ENCODE peak calls at places on chromosomes 13 and 19, in four cellular contexts. One of them, this sample, is unnamed.

GRCh38 chr13:110683203-110683883 is 22.6 kb downstream of the CARS2 start:
- DNase-seq in activated B cell treated with CpG ODN at 0.5 μM for 24 hours: no peak
- DNase-seq in iris pigment epithelial cell: peak
- DNase-seq in substantia nigra: no peak
- DNase-seq in this sample: no peak

GRCh38 chr19:18090545-18091216 is 3.9 kb upstream of the IL12RB1 start:
- DNase-seq in activated B cell treated with CpG ODN at 0.5 μM for 24 hours: no peak
- DNase-seq in iris pigment epithelial cell: peak
- DNase-seq in substantia nigra: no peak
- DNase-seq in this sample: no peak

GRCh38 chr13:49185264-49185663 is 34.9 kb upstream of the MLNR start:
- DNase-seq in activated B cell treated with CpG ODN at 0.5 μM for 24 hours: no peak
- DNase-seq in iris pigment epithelial cell: peak
- DNase-seq in substantia nigra: no peak
- DNase-seq in this sample: no peak

GRCh38 chr13:110699148-110700145 is 6.5 kb downstream of the CARS2 start:
- DNase-seq in activated B cell treated with CpG ODN at 0.5 μM for 24 hours: no peak
- DNase-seq in iris pigment epithelial cell: no peak
- DNase-seq in substantia nigra: no peak
- DNase-seq in this sample: no peak

GRCh38 chr19:33350538-33351309 is 22.8 kb upstream of the CEBPG start:
- DNase-seq in activated B cell treated with CpG ODN at 0.5 μM for 24 hours: no peak
- DNase-seq in iris pigment epithelial cell: peak
- DNase-seq in substantia nigra: no peak
- DNase-seq in this sample: no peak

GRCh38 chr13:109584844-109585361 is 201.5 kb downstream of the IRS2 start:
- DNase-seq in activated B cell treated with CpG ODN at 0.5 μM for 24 hours: no peak
- DNase-seq in iris pigment epithelial cell: peak
- DNase-seq in substantia nigra: no peak
- DNase-seq in this sample: no peak

GRCh38 chr13:67223024-67223423 is 7.1 kb downstream of the PCDH9 start:
- DNase-seq in activated B cell treated with CpG ODN at 0.5 μM for 24 hours: no peak
- DNase-seq in iris pigment epithelial cell: peak
- DNase-seq in substantia nigra: no peak
- DNase-seq in this sample: no peak

GRCh38 chr19:1373534-1374249 is 10.0 kb upstream of the NDUFS7 start:
- DNase-seq in activated B cell treated with CpG ODN at 0.5 μM for 24 hours: no peak
- DNase-seq in iris pigment epithelial cell: peak
- DNase-seq in substantia nigra: peak
- DNase-seq in this sample: no peak

GRCh38 chr19:53621885-53622710 is 9.7 kb upstream of the DPRX start:
- DNase-seq in activated B cell treated with CpG ODN at 0.5 μM for 24 hours: no peak
- DNase-seq in iris pigment epithelial cell: peak
- DNase-seq in substantia nigra: no peak
- DNase-seq in this sample: no peak

GRCh38 chr19:18266863-18267686 is 7.2 kb downstream of the IQCN start:
- DNase-seq in activated B cell treated with CpG ODN at 0.5 μM for 24 hours: no peak
- DNase-seq in iris pigment epithelial cell: no peak
- DNase-seq in substantia nigra: no peak
- DNase-seq in this sample: no peak

GRCh38 chr19:15154002-15154612 is 46.7 kb downstream of the NOTCH3 start:
- DNase-seq in activated B cell treated with CpG ODN at 0.5 μM for 24 hours: no peak
- DNase-seq in iris pigment epithelial cell: peak
- DNase-seq in substantia nigra: no peak
- DNase-seq in this sample: peak

GRCh38 chr13:25929816-25930215 is 122.0 kb downstream of the SHISA2 start:
- DNase-seq in activated B cell treated with CpG ODN at 0.5 μM for 24 hours: no peak
- DNase-seq in iris pigment epithelial cell: no peak
- DNase-seq in substantia nigra: no peak
- DNase-seq in this sample: no peak

GRCh38 chr13:44843403-44843802 is 145.9 kb downstream of the NUFIP1 start:
- DNase-seq in activated B cell treated with CpG ODN at 0.5 μM for 24 hours: no peak
- DNase-seq in iris pigment epithelial cell: peak
- DNase-seq in substantia nigra: no peak
- DNase-seq in this sample: no peak

GRCh38 chr19:13055213-13056051 is 47.2 kb downstream of the LYL1 start:
- DNase-seq in activated B cell treated with CpG ODN at 0.5 μM for 24 hours: no peak
- DNase-seq in iris pigment epithelial cell: peak
- DNase-seq in substantia nigra: peak
- DNase-seq in this sample: no peak

GRCh38 chr13:99496322-99497142 is 4.7 kb upstream of the TM9SF2 start:
- DNase-seq in activated B cell treated with CpG ODN at 0.5 μM for 24 hours: no peak
- DNase-seq in iris pigment epithelial cell: no peak
- DNase-seq in substantia nigra: peak
- DNase-seq in this sample: peak

GRCh38 chr13:88461272-88462009 is 790.3 kb downstream of the SLITRK5 start:
- DNase-seq in activated B cell treated with CpG ODN at 0.5 μM for 24 hours: no peak
- DNase-seq in iris pigment epithelial cell: no peak
- DNase-seq in substantia nigra: no peak
- DNase-seq in this sample: no peak

GRCh38 chr19:40553885-40554857 is 22.5 kb upstream of the SHKBP1 start:
- DNase-seq in activated B cell treated with CpG ODN at 0.5 μM for 24 hours: no peak
- DNase-seq in iris pigment epithelial cell: no peak
- DNase-seq in substantia nigra: no peak
- DNase-seq in this sample: no peak

GRCh38 chr13:109998808-109999528 is 212.6 kb upstream of the IRS2 start:
- DNase-seq in activated B cell treated with CpG ODN at 0.5 μM for 24 hours: no peak
- DNase-seq in iris pigment epithelial cell: peak
- DNase-seq in substantia nigra: no peak
- DNase-seq in this sample: no peak

GRCh38 chr19:47226426-47227346 is 4.3 kb downstream of the BBC3 start:
- DNase-seq in activated B cell treated with CpG ODN at 0.5 μM for 24 hours: peak
- DNase-seq in iris pigment epithelial cell: peak
- DNase-seq in substantia nigra: peak
- DNase-seq in this sample: peak

GRCh38 chr19:17086129-17086528 is 10.6 kb downstream of the MYO9B start:
- DNase-seq in activated B cell treated with CpG ODN at 0.5 μM for 24 hours: no peak
- DNase-seq in iris pigment epithelial cell: no peak
- DNase-seq in substantia nigra: peak
- DNase-seq in this sample: no peak

GRCh38 chr13:109397285-109397684 is 389.1 kb downstream of the IRS2 start:
- DNase-seq in activated B cell treated with CpG ODN at 0.5 μM for 24 hours: no peak
- DNase-seq in iris pigment epithelial cell: no peak
- DNase-seq in substantia nigra: no peak
- DNase-seq in this sample: no peak

GRCh38 chr19:40191836-40192646 is 815 bp downstream of the MAP3K10 start:
- DNase-seq in activated B cell treated with CpG ODN at 0.5 μM for 24 hours: peak
- DNase-seq in iris pigment epithelial cell: peak
- DNase-seq in substantia nigra: peak
- DNase-seq in this sample: peak

GRCh38 chr19:16922592-16922934 is 33.8 kb downstream of the F2RL3 start:
- DNase-seq in activated B cell treated with CpG ODN at 0.5 μM for 24 hours: no peak
- DNase-seq in iris pigment epithelial cell: no peak
- DNase-seq in substantia nigra: no peak
- DNase-seq in this sample: no peak

GRCh38 chr13:39347926-39348901 is 254.8 kb downstream of the LHFPL6 start:
- DNase-seq in activated B cell treated with CpG ODN at 0.5 μM for 24 hours: no peak
- DNase-seq in iris pigment epithelial cell: no peak
- DNase-seq in substantia nigra: peak
- DNase-seq in this sample: no peak

GRCh38 chr19:56263319-56263718 is 9.2 kb upstream of the EDDM13 start:
- DNase-seq in activated B cell treated with CpG ODN at 0.5 μM for 24 hours: no peak
- DNase-seq in iris pigment epithelial cell: no peak
- DNase-seq in substantia nigra: no peak
- DNase-seq in this sample: no peak

GRCh38 chr13:25602206-25602605 is 230.4 kb downstream of the ATP8A2 start:
- DNase-seq in activated B cell treated with CpG ODN at 0.5 μM for 24 hours: no peak
- DNase-seq in iris pigment epithelial cell: no peak
- DNase-seq in substantia nigra: no peak
- DNase-seq in this sample: no peak

GRCh38 chr19:47609885-47610545 is 1.1 kb downstream of the BICRA start:
- DNase-seq in activated B cell treated with CpG ODN at 0.5 μM for 24 hours: peak
- DNase-seq in iris pigment epithelial cell: peak
- DNase-seq in substantia nigra: peak
- DNase-seq in this sample: no peak

GRCh38 chr19:31160346-31160926 is 188.8 kb downstream of the TSHZ3 start:
- DNase-seq in activated B cell treated with CpG ODN at 0.5 μM for 24 hours: no peak
- DNase-seq in iris pigment epithelial cell: peak
- DNase-seq in substantia nigra: no peak
- DNase-seq in this sample: no peak

GRCh38 chr19:19083413-19084178 is 19.8 kb downstream of the SLC25A42 start:
- DNase-seq in activated B cell treated with CpG ODN at 0.5 μM for 24 hours: no peak
- DNase-seq in iris pigment epithelial cell: no peak
- DNase-seq in substantia nigra: no peak
- DNase-seq in this sample: no peak

GRCh38 chr13:113519556-113519955 is 29.0 kb upstream of the DCUN1D2 start:
- DNase-seq in activated B cell treated with CpG ODN at 0.5 μM for 24 hours: no peak
- DNase-seq in iris pigment epithelial cell: no peak
- DNase-seq in substantia nigra: no peak
- DNase-seq in this sample: no peak

GRCh38 chr13:98240131-98240530 is 63.1 kb upstream of the RNF113B start:
- DNase-seq in activated B cell treated with CpG ODN at 0.5 μM for 24 hours: no peak
- DNase-seq in iris pigment epithelial cell: no peak
- DNase-seq in substantia nigra: no peak
- DNase-seq in this sample: no peak

GRCh38 chr13:96967248-96967745 is 27.0 kb downstream of the OXGR1 start:
- DNase-seq in activated B cell treated with CpG ODN at 0.5 μM for 24 hours: no peak
- DNase-seq in iris pigment epithelial cell: no peak
- DNase-seq in substantia nigra: no peak
- DNase-seq in this sample: no peak

GRCh38 chr13:77448689-77449088 is 86.8 kb upstream of the SCEL start:
- DNase-seq in activated B cell treated with CpG ODN at 0.5 μM for 24 hours: no peak
- DNase-seq in iris pigment epithelial cell: no peak
- DNase-seq in substantia nigra: no peak
- DNase-seq in this sample: no peak

GRCh38 chr19:41226053-41226873 is 7.2 kb downstream of the AXL start:
- DNase-seq in activated B cell treated with CpG ODN at 0.5 μM for 24 hours: no peak
- DNase-seq in iris pigment epithelial cell: peak
- DNase-seq in substantia nigra: peak
- DNase-seq in this sample: no peak

GRCh38 chr19:41657157-41657556 is 30.3 kb upstream of the CEACAM4 start:
- DNase-seq in activated B cell treated with CpG ODN at 0.5 μM for 24 hours: no peak
- DNase-seq in iris pigment epithelial cell: no peak
- DNase-seq in substantia nigra: no peak
- DNase-seq in this sample: no peak

GRCh38 chr19:55700813-55701212 is 25.8 kb downstream of the EPN1 start:
- DNase-seq in activated B cell treated with CpG ODN at 0.5 μM for 24 hours: no peak
- DNase-seq in iris pigment epithelial cell: no peak
- DNase-seq in substantia nigra: no peak
- DNase-seq in this sample: no peak

GRCh38 chr13:21014139-21014665 is 47.2 kb downstream of the LATS2 start:
- DNase-seq in activated B cell treated with CpG ODN at 0.5 μM for 24 hours: no peak
- DNase-seq in iris pigment epithelial cell: no peak
- DNase-seq in substantia nigra: no peak
- DNase-seq in this sample: no peak

This sample was measured in NCI-H774.